ENCODE peak calls at places on chromosomes 11 and 22, in four cellular contexts. U is transverse colon, N is fibroblast of lung, F is heart left ventricle. B is an unnamed sample.

GRCh38 chr22:46767249-46767985 is 5.0 kb downstream of the TBC1D22A start:
- DNase-seq in U (no peak), N (no peak), F (no peak), B (no peak)

GRCh38 chr11:60710482-60710881 is 11.1 kb downstream of the MS4A8 start:
- DNase-seq in U (no peak), N (no peak), F (no peak), B (no peak)

GRCh38 chr11:85752890-85753581 is 57.9 kb downstream of the SYTL2 start:
- DNase-seq in U (peak), N (no peak), F (no peak), B (no peak)

GRCh38 chr22:28017859-28018258 is 98.8 kb upstream of the PITPNB start:
- DNase-seq in U (peak), N (no peak), F (peak), B (no peak)

GRCh38 chr11:67271548-67272284 is 5.4 kb downstream of the GRK2 start:
- DNase-seq in U (peak), N (no peak), F (peak), B (no peak)

GRCh38 chr11:69374110-69374981 is 80.4 kb downstream of the MYEOV start:
- DNase-seq in U (peak), N (no peak), F (no peak), B (no peak)

GRCh38 chr11:120215634-120216033 is 4.8 kb downstream of the OAF start:
- DNase-seq in U (no peak), N (peak), F (peak), B (no peak)

GRCh38 chr11:117197006-117197405 is 2.2 kb upstream of the TAGLN start:
- DNase-seq in U (no peak), N (no peak), F (no peak), B (no peak)

GRCh38 chr11:44104472-44105294 is 9.2 kb downstream of the EXT2 start:
- DNase-seq in U (no peak), N (peak), F (no peak), B (no peak)

GRCh38 chr11:117799634-117800033 is 2.6 kb upstream of the DSCAML1 start:
- DNase-seq in U (peak), N (no peak), F (no peak), B (no peak)

GRCh38 chr11:112229746-112230433 is 3.7 kb downstream of the PTS start:
- DNase-seq in U (no peak), N (peak), F (no peak), B (peak)

GRCh38 chr22:40009953-40010751 is 15.4 kb downstream of the FAM83F start:
- DNase-seq in U (no peak), N (no peak), F (no peak), B (no peak)

GRCh38 chr22:30705710-30706651 is 11.3 kb downstream of the OSBP2 start:
- DNase-seq in U (peak), N (peak), F (no peak), B (no peak)

GRCh38 chr11:9728058-9728457 is 64.2 kb downstream of the SWAP70 start:
- DNase-seq in U (no peak), N (no peak), F (no peak), B (no peak)

GRCh38 chr11:120205596-120206161 is 5.2 kb upstream of the OAF start:
- DNase-seq in U (no peak), N (peak), F (peak), B (no peak)

GRCh38 chr11:114060402-114061052 is 1.0 kb downstream of the ZBTB16 start:
- DNase-seq in U (no peak), N (no peak), F (peak), B (peak)

GRCh38 chr11:112255075-112255739 is 5.5 kb downstream of the PLET1 start:
- DNase-seq in U (no peak), N (peak), F (no peak), B (no peak)

GRCh38 chr11:13207270-13207664 is 70.3 kb upstream of the BMAL1 start:
- DNase-seq in U (no peak), N (no peak), F (no peak), B (no peak)

GRCh38 chr22:46004105-46004866 is 27.3 kb upstream of the WNT7B start:
- DNase-seq in U (no peak), N (no peak), F (peak), B (no peak)

GRCh38 chr22:31504282-31504681 is 7.9 kb downstream of the SFI1 start:
- DNase-seq in U (no peak), N (no peak), F (no peak), B (peak)

GRCh38 chr22:22239311-22239939 is 5.2 kb upstream of the VPREB1 start:
- DNase-seq in U (no peak), N (no peak), F (no peak), B (no peak)

GRCh38 chr22:22230438-22230837 is 14.1 kb upstream of the VPREB1 start:
- DNase-seq in U (no peak), N (no peak), F (no peak), B (no peak)

GRCh38 chr22:22233081-22233480 is 11.5 kb upstream of the VPREB1 start:
- DNase-seq in U (no peak), N (no peak), F (no peak), B (no peak)

GRCh38 chr22:22237521-22237920 is 7.1 kb upstream of the VPREB1 start:
- DNase-seq in U (no peak), N (no peak), F (no peak), B (no peak)

DNA sequence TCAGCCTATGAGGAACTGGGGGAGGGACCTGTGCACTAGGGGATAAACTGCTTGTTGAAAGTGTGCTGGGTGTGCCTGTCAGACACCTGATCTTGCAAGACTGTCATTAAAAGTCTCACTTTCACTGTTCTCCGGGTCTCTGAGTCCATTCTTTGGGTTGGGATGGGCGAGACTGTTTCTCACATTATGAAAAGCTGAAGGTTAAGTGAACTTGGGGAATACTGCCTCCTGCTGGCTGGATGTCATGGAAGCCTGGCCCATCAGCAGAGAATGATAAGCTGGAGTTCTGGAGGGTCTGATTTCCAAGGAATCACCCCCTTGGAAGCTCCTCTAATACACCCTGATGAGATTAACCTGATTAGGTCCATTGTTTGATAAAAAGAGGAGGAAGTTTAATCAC is 9.0 kb upstream of the VPREB1 start:
- DNase-seq in U (peak), N (peak), F (no peak), B (peak)
- TF ChIP-seq CTCF in U (peak), N (peak), F (peak), B (peak)

GRCh38 chr11:32100495-32100894 is 9.6 kb downstream of the RCN1 start:
- DNase-seq in U (no peak), N (no peak), F (no peak), B (no peak)
- H3K27ac ChIP-seq in U (no peak), N (peak), F (no peak), B (no peak)

GRCh38 chr22:29302681-29303465 is 3.6 kb upstream of the GAS2L1 start:
- DNase-seq in U (no peak), N (no peak), F (peak), B (no peak)
- TF ChIP-seq CTCF in U (no peak), N (no peak), F (no peak), B (no peak)

GRCh38 chr11:35029979-35030378 is 109.0 kb upstream of the CD44 start:
- DNase-seq in U (no peak), N (peak), F (no peak), B (no peak)

GRCh38 chr11:35034401-35034800 is 104.6 kb upstream of the CD44 start:
- DNase-seq in U (no peak), N (no peak), F (no peak), B (no peak)

GRCh38 chr11:35030716-35031213 is 108.2 kb upstream of the CD44 start:
- DNase-seq in U (peak), N (peak), F (peak), B (peak)

GRCh38 chr11:35033011-35033410 is 106.0 kb upstream of the CD44 start:
- DNase-seq in U (no peak), N (no peak), F (no peak), B (no peak)

DNA sequence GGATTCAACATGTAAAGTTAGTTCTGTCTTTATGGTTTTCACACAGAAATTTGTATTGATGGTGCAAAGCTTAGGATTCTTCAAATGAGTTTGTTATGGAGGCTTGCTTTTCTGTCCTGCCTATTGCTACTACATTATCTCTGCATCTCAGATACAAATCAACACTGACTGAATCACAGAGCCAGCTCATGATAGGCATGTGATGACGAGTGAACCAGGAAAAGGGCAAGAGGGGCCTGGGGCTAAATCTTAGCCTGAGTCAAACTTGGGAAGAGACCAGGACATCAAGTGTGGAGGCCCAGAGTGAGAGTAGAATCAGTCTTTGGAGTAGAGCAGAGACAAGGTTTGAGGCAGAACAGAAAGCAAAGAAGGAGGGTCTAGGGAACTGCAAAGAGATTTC is 107.1 kb upstream of the CD44 start:
- DNase-seq in U (no peak), N (no peak), F (no peak), B (no peak)
- H3K27ac ChIP-seq in U (no peak), N (peak), F (no peak), B (no peak)

GRCh38 chr11:94400839-94401772 is at the start of gene GPR83:
- DNase-seq in U (no peak), N (no peak), F (no peak), B (peak)

GRCh38 chr11:94401773-94402265 is 600 bp upstream of the GPR83 start:
- DNase-seq in U (no peak), N (no peak), F (no peak), B (no peak)

GRCh38 chr11:94400075-94400838 is 962 bp downstream of the GPR83 start:
- DNase-seq in U (no peak), N (no peak), F (no peak), B (no peak)

GRCh38 chr11:94398101-94398500 is 3.1 kb downstream of the GPR83 start:
- DNase-seq in U (no peak), N (no peak), F (no peak), B (no peak)

GRCh38 chr11:94396282-94396681 is 4.9 kb downstream of the GPR83 start:
- DNase-seq in U (no peak), N (no peak), F (no peak), B (no peak)
- TF ChIP-seq CTCF in U (no peak), N (no peak), F (no peak), B (no peak)

GRCh38 chr11:31850365-31850764 is 39.2 kb upstream of the PAX6 start:
- DNase-seq in U (no peak), N (no peak), F (no peak), B (no peak)

GRCh38 chr11:31844351-31844750 is 33.2 kb upstream of the PAX6 start:
- DNase-seq in U (no peak), N (no peak), F (no peak), B (no peak)

DNA sequence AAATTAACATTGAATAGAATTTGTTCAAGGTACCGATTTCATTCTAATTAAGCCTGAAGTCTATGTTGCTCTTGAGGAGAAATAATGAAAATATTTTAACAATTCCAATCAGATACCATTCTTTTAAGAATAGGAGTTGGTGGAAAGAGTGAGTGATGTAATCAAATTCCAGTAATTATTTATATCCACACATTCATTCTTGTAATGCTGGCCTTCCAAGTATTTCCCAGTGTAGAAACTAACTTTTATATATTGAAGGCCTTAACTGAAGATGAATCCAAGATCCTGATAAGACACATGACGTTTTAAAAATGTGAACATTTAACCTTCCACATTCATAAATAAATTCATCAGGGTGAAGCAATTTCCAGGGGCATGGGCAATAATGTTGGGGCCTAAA is 36.6 kb upstream of the PAX6 start:
- DNase-seq in U (no peak), N (no peak), F (no peak), B (no peak)
- H3K27ac ChIP-seq in U (no peak), N (no peak), F (no peak), B (no peak)

DNA sequence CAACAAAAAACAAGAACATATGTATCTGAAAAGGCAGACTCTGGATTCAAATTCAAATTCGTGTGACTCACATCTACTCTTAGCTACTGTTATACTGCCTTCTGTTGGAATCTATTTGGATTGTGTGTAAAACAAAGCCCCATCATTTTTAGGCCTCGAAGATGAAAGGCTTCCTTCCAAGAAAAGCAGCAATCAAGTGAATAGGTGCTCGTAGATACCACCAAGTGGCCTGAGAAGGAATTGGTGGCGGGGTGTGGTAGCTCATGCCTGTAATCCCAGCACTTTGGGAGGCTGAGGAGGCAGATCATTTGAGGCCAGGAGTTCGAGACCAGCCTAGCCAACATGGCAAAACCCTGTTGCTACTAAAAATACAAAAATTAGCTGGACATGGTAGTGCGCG is 4.2 kb downstream of the GRAMD1B start:
- DNase-seq in U (peak), N (no peak), F (no peak), B (no peak)
- TF ChIP-seq CTCF in U (peak), N (peak), F (no peak), B (peak)